ENCODE peak calls at places on chromosomes 13 and 19, in eight cellular contexts. L, O, V, D, Q, P, M and A are unnamed samples.

GRCh38 chr13:33997574-33997973 is 179.6 kb downstream of the RFC3 start:
- DNase-seq in L (no peak), O (no peak), V (no peak), D (no peak), Q (no peak), P (no peak), M (no peak), A (no peak)

GRCh38 chr13:42218576-42218975 is 53.4 kb upstream of the AKAP11 start:
- DNase-seq in L (no peak), O (no peak), V (no peak), D (no peak), Q (no peak), P (no peak), M (no peak), A (no peak)

GRCh38 chr19:41405776-41406175 is 8.2 kb downstream of the BCKDHA start:
- DNase-seq in L (no peak), O (no peak), V (no peak), D (no peak), Q (no peak), P (no peak), M (no peak), A (no peak)

GRCh38 chr19:54795763-54796162 is 7.6 kb upstream of the KIR2DL4 start:
- DNase-seq in L (no peak), O (no peak), V (no peak), D (no peak), Q (no peak), P (no peak), M (no peak), A (no peak)

GRCh38 chr19:18697680-18698079 is 14.2 kb downstream of the CRTC1 start:
- DNase-seq in L (no peak), O (no peak), V (no peak), D (no peak), Q (no peak), P (no peak), M (no peak), A (no peak)

GRCh38 chr19:28940751-28941500 is 272.0 kb downstream of the UQCRFS1 start:
- DNase-seq in L (no peak), O (no peak), V (no peak), D (peak), Q (no peak), P (no peak), M (no peak), A (peak)

GRCh38 chr13:51001335-51001734 is 91.7 kb downstream of the RNASEH2B start:
- DNase-seq in L (no peak), O (no peak), V (no peak), D (no peak), Q (no peak), P (no peak), M (no peak), A (no peak)

GRCh38 chr13:67063036-67063435 is 167.1 kb downstream of the PCDH9 start:
- DNase-seq in L (no peak), O (peak), V (no peak), D (no peak), Q (no peak), P (no peak), M (no peak), A (no peak)

GRCh38 chr19:14048439-14049153 is 13.3 kb downstream of the PALM3 start:
- DNase-seq in L (peak), O (peak), V (no peak), D (peak), Q (peak), P (peak), M (peak), A (peak)

GRCh38 chr13:24668955-24669354 is 11.3 kb upstream of the ATP12A start:
- DNase-seq in L (no peak), O (no peak), V (no peak), D (no peak), Q (no peak), P (no peak), M (no peak), A (no peak)

GRCh38 chr13:61151062-61151461 is 264.6 kb downstream of the PCDH20 start:
- DNase-seq in L (no peak), O (no peak), V (no peak), D (no peak), Q (no peak), P (no peak), M (no peak), A (no peak)

GRCh38 chr19:2456301-2456570 is 523 bp downstream of the LMNB2 start:
- DNase-seq in L (no peak), O (no peak), V (no peak), D (no peak), Q (peak), P (no peak), M (no peak), A (no peak)

GRCh38 chr13:105147481-105147880 is 1388.0 kb downstream of the EFNB2 start:
- DNase-seq in L (no peak), O (no peak), V (no peak), D (peak), Q (no peak), P (no peak), M (no peak), A (no peak)

GRCh38 chr13:43389573-43389972 is 366.2 kb downstream of the DNAJC15 start:
- DNase-seq in L (no peak), O (no peak), V (no peak), D (peak), Q (no peak), P (no peak), M (no peak), A (peak)

GRCh38 chr13:102405499-102406079 is 3.7 kb upstream of the FGF14 start:
- DNase-seq in L (no peak), O (no peak), V (peak), D (peak), Q (no peak), P (no peak), M (no peak), A (peak)

GRCh38 chr13:113548171-113548641 is 36.3 kb upstream of the TFDP1 start:
- DNase-seq in L (no peak), O (no peak), V (no peak), D (peak), Q (no peak), P (no peak), M (no peak), A (peak)

GRCh38 chr13:20206836-20207235 is 14.1 kb upstream of the GJB2 start:
- DNase-seq in L (no peak), O (no peak), V (no peak), D (no peak), Q (no peak), P (no peak), M (no peak), A (no peak)

GRCh38 chr13:109123971-109124370 is 494.6 kb downstream of the MYO16 start:
- DNase-seq in L (no peak), O (no peak), V (no peak), D (no peak), Q (no peak), P (no peak), M (no peak), A (no peak)

GRCh38 chr13:28067526-28067925 is 32.9 kb downstream of the FLT3 start:
- DNase-seq in L (no peak), O (no peak), V (no peak), D (no peak), Q (no peak), P (no peak), M (no peak), A (no peak)

GRCh38 chr19:3404324-3405260 is 38.2 kb downstream of the NFIC start:
- DNase-seq in L (no peak), O (no peak), V (no peak), D (peak), Q (peak), P (no peak), M (no peak), A (peak)

GRCh38 chr19:41327499-41328156 is 17.7 kb downstream of the CCDC97 start:
- DNase-seq in L (peak), O (no peak), V (no peak), D (peak), Q (peak), P (peak), M (peak), A (peak)

GRCh38 chr13:39597828-39598227 is 5.2 kb downstream of the LHFPL6 start:
- DNase-seq in L (no peak), O (no peak), V (no peak), D (peak), Q (no peak), P (no peak), M (no peak), A (peak)

GRCh38 chr19:29579308-29579910 is 26.7 kb upstream of the POP4 start:
- DNase-seq in L (no peak), O (no peak), V (no peak), D (no peak), Q (no peak), P (no peak), M (no peak), A (no peak)

GRCh38 chr19:5966215-5966614 is 11.7 kb downstream of the RANBP3 start:
- DNase-seq in L (no peak), O (no peak), V (no peak), D (peak), Q (no peak), P (no peak), M (no peak), A (no peak)

GRCh38 chr19:31307270-31307669 is 42.0 kb downstream of the TSHZ3 start:
- DNase-seq in L (no peak), O (no peak), V (no peak), D (no peak), Q (no peak), P (no peak), M (no peak), A (no peak)

GRCh38 chr19:17974551-17974950 is 7.6 kb downstream of the KCNN1 start:
- DNase-seq in L (no peak), O (no peak), V (no peak), D (no peak), Q (no peak), P (no peak), M (no peak), A (no peak)

GRCh38 chr13:110023729-110024645 is 237.6 kb upstream of the IRS2 start:
- DNase-seq in L (no peak), O (no peak), V (no peak), D (peak), Q (peak), P (no peak), M (no peak), A (peak)

GRCh38 chr13:99061411-99061810 is 83.5 kb upstream of the DOCK9 start:
- DNase-seq in L (no peak), O (no peak), V (no peak), D (no peak), Q (no peak), P (no peak), M (no peak), A (no peak)